ENCODE peak calls at places on chromosomes 3 and 15, in seven cellular contexts. C is HCT116, O is HepG2, X is K562, L is GM12878, K is H1, B is SK-N-SH. M is an unnamed sample.

GRCh38 chr3:128624526-128625138 is 26.0 kb downstream of the RPN1 start:
- DNase-seq in B (no peak), K (no peak), O (no peak), L (no peak), X (no peak), C (no peak), M (no peak)

GRCh38 chr3:175002732-175003143 is 143.6 kb downstream of the NAALADL2 start:
- DNase-seq in C (no peak), K (no peak), X (no peak), O (no peak), L (no peak), B (no peak), M (no peak)

GRCh38 chr3:185595520-185595919 is 9.4 kb downstream of the SENP2 start:
- DNase-seq in L (peak), K (no peak), X (no peak), C (no peak), B (no peak), O (no peak), M (no peak)

GRCh38 chr3:164458986-164459385 is 619.3 kb downstream of the SI start:
- DNase-seq in L (no peak), K (no peak), X (no peak), O (no peak), B (no peak), C (no peak), M (no peak)

GRCh38 chr3:152469238-152470025 is 200.7 kb downstream of the MBNL1 start:
- DNase-seq in B (no peak), K (no peak), O (no peak), C (no peak), X (no peak), L (no peak), M (no peak)

GRCh38 chr3:112119686-112120484 is 13.2 kb downstream of the GCSAM start:
- DNase-seq in L (no peak), X (no peak), O (no peak), B (no peak), C (no peak), K (no peak), M (no peak)

GRCh38 chr3:16176391-16177030 is 2.0 kb downstream of the GALNT15 start:
- DNase-seq in O (no peak), X (no peak), K (no peak), L (no peak), B (no peak), C (no peak), M (no peak)

GRCh38 chr3:133413166-133414020 is 13.5 kb downstream of the BFSP2 start:
- DNase-seq in X (no peak), O (no peak), C (no peak), B (no peak), K (no peak), L (no peak), M (peak)

GRCh38 chr3:3110299-3110630 is at the start of gene IL5RA:
- DNase-seq in L (no peak), O (no peak), X (no peak), K (no peak), B (peak), C (no peak), M (peak)

GRCh38 chr3:168539909-168540308 is 444.2 kb upstream of the GOLIM4 start:
- DNase-seq in L (no peak), K (no peak), B (no peak), C (no peak), X (no peak), O (no peak), M (no peak)

GRCh38 chr15:73265536-73266153 is 103.1 kb downstream of the HCN4 start:
- DNase-seq in X (peak), K (no peak), O (peak), L (no peak), B (peak), C (peak), M (peak)

GRCh38 chr3:177250108-177250507 is 52.8 kb upstream of the TBL1XR1 start:
- DNase-seq in O (no peak), B (no peak), X (no peak), L (no peak), C (no peak), K (no peak), M (no peak)

GRCh38 chr15:100602064-100602821 is at the start of the genes ASB7 and LINS1:
- DNase-seq in O (peak), B (peak), C (peak), X (peak), L (peak), K (peak), M (peak)

GRCh38 chr3:64440498-64440897 is 215.2 kb upstream of the PRICKLE2 start:
- DNase-seq in K (no peak), C (no peak), X (no peak), B (no peak), L (no peak), O (no peak), M (peak)

GRCh38 chr3:51967384-51968174 is at the start of gene PCBP4:
- DNase-seq in L (no peak), B (peak), C (no peak), X (peak), K (no peak), O (peak), M (peak)

GRCh38 chr3:183180765-183181295 is 18.3 kb upstream of the LAMP3 start:
- DNase-seq in B (no peak), K (no peak), C (no peak), X (no peak), L (no peak), O (no peak), M (no peak)

GRCh38 chr15:25862469-25863066 is 559 bp downstream of the ATP10A start:
- DNase-seq in L (no peak), C (no peak), O (no peak), K (no peak), X (no peak), B (no peak), M (peak)

GRCh38 chr15:72141171-72142084 is 23.2 kb downstream of the SENP8 start:
- DNase-seq in O (peak), L (peak), X (no peak), B (no peak), K (no peak), C (no peak), M (no peak)

GRCh38 chr3:133869601-133870000 is 26.1 kb downstream of the RAB6B start:
- DNase-seq in B (no peak), L (no peak), K (no peak), X (no peak), O (no peak), C (no peak), M (no peak)

GRCh38 chr3:31980530-31981205 is 394 bp downstream of the OSBPL10 start:
- DNase-seq in L (no peak), B (peak), O (peak), K (no peak), C (peak), X (no peak), M (peak)

GRCh38 chr15:83498801-83499200 is 51.7 kb downstream of the SH3GL3 start:
- DNase-seq in L (no peak), X (no peak), K (peak), B (no peak), C (no peak), O (no peak), M (no peak)

GRCh38 chr15:91611924-91612323 is 241.6 kb upstream of the SLCO3A1 start:
- DNase-seq in B (no peak), L (no peak), K (no peak), X (no peak), O (no peak), C (no peak), M (no peak)

GRCh38 chr3:128383316-128384235 is 83.1 kb downstream of the DNAJB8 start:
- DNase-seq in L (no peak), B (peak), K (no peak), C (peak), O (peak), X (peak), M (peak)

GRCh38 chr3:138471481-138471880 is 37.1 kb downstream of the ESYT3 start:
- DNase-seq in O (no peak), B (no peak), K (no peak), L (no peak), C (no peak), X (no peak), M (no peak)

GRCh38 chr15:67701669-67702068 is 123.6 kb upstream of the SKOR1 start:
- DNase-seq in O (no peak), B (no peak), L (no peak), C (no peak), K (no peak), X (no peak), M (no peak)

GRCh38 chr3:57755368-57756021 is 614 bp upstream of the SLMAP start:
- DNase-seq in O (peak), C (peak), K (no peak), L (no peak), B (peak), X (peak), M (peak)

GRCh38 chr3:4721511-4721911 is 228.4 kb downstream of the ITPR1 start:
- DNase-seq in X (no peak), L (no peak), K (no peak), B (no peak), C (no peak), O (no peak), M (no peak)

GRCh38 chr3:170751083-170751893 is 118.7 kb downstream of the RPL22L1 start:
- DNase-seq in B (no peak), L (no peak), O (no peak), X (no peak), K (no peak), C (peak), M (peak)

GRCh38 chr3:179088306-179088705 is 16.7 kb upstream of the ZMAT3 start:
- DNase-seq in O (no peak), L (no peak), B (no peak), X (peak), C (no peak), K (no peak), M (peak)

GRCh38 chr3:102032491-102033383 is 183.4 kb downstream of the NFKBIZ start:
- DNase-seq in K (no peak), X (no peak), B (no peak), C (no peak), O (no peak), L (no peak), M (no peak)

GRCh38 chr15:62964251-62964650 is 78.3 kb upstream of the TPM1 start:
- DNase-seq in X (no peak), C (no peak), O (no peak), K (no peak), L (no peak), B (no peak), M (no peak)
- TF ChIP-seq JUND in X (no peak), C (no peak), O (no peak), K (no peak), L (no peak), B (no peak), M (no peak)

GRCh38 chr15:82129769-82130168 is 84.0 kb upstream of the MEX3B start:
- DNase-seq in C (no peak), O (no peak), K (no peak), B (no peak), X (no peak), L (no peak), M (no peak)
- TF ChIP-seq JUND in C (no peak), O (no peak), K (no peak), B (peak), X (no peak), L (no peak), M (no peak)

GRCh38 chr15:30885814-30886213 is 17.9 kb upstream of the FAN1 start:
- DNase-seq in C (no peak), L (no peak), K (no peak), X (no peak), O (peak), B (no peak), M (peak)
- TF ChIP-seq JUND in C (no peak), L (no peak), K (no peak), X (no peak), O (no peak), B (no peak), M (no peak)

DNA sequence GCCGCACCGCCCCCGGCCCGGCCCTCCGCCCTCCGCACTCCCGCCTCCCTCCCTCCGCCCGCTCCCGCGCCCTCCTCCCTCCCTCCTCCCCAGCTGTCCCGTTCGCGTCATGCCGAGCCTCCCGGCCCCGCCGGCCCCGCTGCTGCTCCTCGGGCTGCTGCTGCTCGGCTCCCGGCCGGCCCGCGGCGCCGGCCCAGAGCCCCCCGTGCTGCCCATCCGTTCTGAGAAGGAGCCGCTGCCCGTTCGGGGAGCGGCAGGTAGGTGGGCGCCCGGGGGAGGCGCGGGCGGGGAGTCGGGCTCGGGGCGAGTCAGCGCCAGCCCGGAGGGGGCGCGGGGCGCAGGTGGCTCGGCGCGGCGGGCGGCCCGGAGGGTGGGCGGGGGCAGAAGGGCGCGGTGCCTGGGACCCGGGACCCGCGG is 364 bp downstream of the CHRD start:
- DNase-seq in B (peak), C (no peak), L (no peak), K (no peak), X (peak), O (peak), M (peak)
- TF ChIP-seq JUND in B (no peak), C (no peak), L (no peak), K (no peak), X (no peak), O (no peak), M (no peak)

GRCh38 chr15:69597061-69597592 is 144.5 kb downstream of the RPLP1 start:
- DNase-seq in K (no peak), O (no peak), C (no peak), X (no peak), L (no peak), B (no peak), M (no peak)

GRCh38 chr15:69592954-69593353 is 140.3 kb downstream of the RPLP1 start:
- DNase-seq in L (no peak), X (peak), K (no peak), B (no peak), C (no peak), O (no peak), M (peak)

GRCh38 chr15:69593488-69593887 is 140.9 kb downstream of the RPLP1 start:
- DNase-seq in C (no peak), K (no peak), L (no peak), X (no peak), O (no peak), B (no peak), M (no peak)

GRCh38 chr15:69593981-69594966 is 141.7 kb downstream of the RPLP1 start:
- DNase-seq in O (peak), X (no peak), B (no peak), K (no peak), C (no peak), L (no peak), M (peak)

GRCh38 chr15:69595009-69595825 is 142.6 kb downstream of the RPLP1 start:
- DNase-seq in X (no peak), L (no peak), O (no peak), B (no peak), C (no peak), K (no peak), M (no peak)
- TF ChIP-seq JUND in X (no peak), L (no peak), O (no peak), B (no peak), C (no peak), K (no peak), M (peak)

DNA sequence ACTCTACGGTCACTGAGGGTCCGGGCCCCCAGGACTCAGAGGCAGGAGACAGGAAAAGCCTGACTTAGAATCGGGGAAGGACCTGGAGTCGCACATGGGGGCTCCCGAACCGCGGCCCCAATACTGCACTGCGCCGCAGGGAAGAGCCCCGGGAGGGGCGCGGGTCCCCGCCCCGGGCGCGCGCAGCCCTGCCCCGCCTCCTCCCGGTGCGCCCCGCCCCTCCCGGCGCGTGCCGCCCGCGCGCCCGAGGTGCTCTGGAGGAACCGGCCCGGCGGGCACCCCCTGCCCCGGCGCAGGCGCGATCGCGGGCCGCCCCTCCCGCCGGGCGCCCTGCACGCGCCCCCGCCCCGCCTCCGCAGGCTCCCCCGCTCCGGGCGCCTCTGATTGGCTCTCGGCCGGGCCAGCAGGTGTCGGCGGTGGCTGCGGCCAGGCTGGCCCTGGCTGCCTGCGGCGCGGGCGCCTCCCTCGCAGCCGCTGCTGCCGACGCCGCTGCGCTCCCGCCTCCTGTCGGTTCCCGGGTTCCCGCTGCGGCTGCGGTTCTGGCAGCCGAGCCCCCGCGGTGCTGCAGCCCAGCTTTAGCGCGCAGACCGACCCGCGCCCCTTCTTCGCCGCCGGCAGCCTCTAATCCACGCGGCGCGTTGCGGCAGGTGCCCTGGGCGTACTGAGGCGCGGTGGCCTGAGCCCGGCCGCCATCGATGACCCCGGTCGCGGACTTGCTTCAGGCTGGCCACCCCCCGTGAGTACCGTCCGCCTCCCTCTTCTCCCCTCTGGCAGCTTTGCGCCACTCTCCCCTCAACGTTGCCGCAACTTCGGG is at the start of gene MYRIP:
- DNase-seq in O (peak), B (peak), C (no peak), X (peak), K (no peak), L (no peak), M (peak)
- TF ChIP-seq JUND in O (no peak), B (no peak), C (no peak), X (no peak), K (no peak), L (no peak), M (no peak)

DNA sequence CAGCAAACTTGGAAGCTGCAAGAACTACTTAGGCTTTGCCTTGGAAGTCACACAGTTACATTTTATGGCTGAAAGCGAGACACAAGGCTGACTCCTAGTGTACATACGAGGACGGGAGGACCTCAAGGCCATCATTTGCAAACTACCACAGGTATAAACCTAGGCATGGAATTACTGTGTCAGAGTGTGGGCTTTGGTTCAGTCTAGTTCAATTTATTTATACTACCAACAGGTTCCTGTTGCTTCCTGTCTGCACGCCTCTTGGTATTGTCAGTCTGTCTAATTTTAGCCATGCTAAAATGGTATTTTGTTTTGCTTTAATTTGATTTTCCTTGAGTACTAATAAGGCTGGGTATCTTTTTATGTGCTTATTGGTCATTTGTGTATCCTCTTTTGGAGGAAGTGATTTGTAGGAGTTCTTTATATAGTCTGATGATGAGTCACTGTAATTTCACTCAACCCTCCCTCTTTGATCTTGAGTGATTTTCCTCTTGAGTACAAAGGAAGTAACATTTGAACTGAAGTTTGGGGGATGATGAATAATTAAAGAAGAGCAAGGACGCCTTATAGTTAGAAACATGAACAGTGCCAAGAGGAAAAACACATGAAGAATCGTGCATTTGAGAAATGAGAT is 8.2 kb downstream of the ANKRD34C start:
- DNase-seq in O (no peak), K (no peak), B (no peak), X (no peak), C (no peak), L (no peak), M (no peak)
- TF ChIP-seq JUND in O (no peak), K (no peak), B (no peak), X (no peak), C (peak), L (no peak), M (no peak)

GRCh38 chr3:76432396-76432795 is 607.5 kb upstream of the ROBO2 start:
- DNase-seq in O (no peak), B (no peak), C (no peak), L (no peak), K (no peak), X (no peak), M (no peak)
- TF ChIP-seq JUND in O (no peak), B (no peak), C (no peak), L (no peak), K (no peak), X (no peak), M (no peak)